ENCODE peak calls at places on chromosomes 1 and 21, in nine cellular contexts. One of them, this sample, is unnamed.

GRCh38 chr1:180358649-180359048 is 128.6 kb downstream of the LHX4 start:
- DNase-seq in iPS DF 6.9: no peak
- DNase-seq in pancreas: no peak
- DNase-seq in Karpas-422: peak; percentile 77
- DNase-seq in heart left ventricle: no peak
- DNase-seq in CD4-positive, CD25-positive, alpha-beta regulatory T cell: no peak
- DNase-seq in neuronal stem cell: no peak
- DNase-seq in upper lobe of right lung: no peak
- DNase-seq in right atrium auricular region: no peak
- DNase-seq in this sample: no peak

GRCh38 chr1:156816561-156817328 is at the start of gene SH2D2A:
- DNase-seq in iPS DF 6.9: no peak
- DNase-seq in pancreas: no peak
- DNase-seq in Karpas-422: no peak
- DNase-seq in heart left ventricle: peak; percentile 72
- DNase-seq in CD4-positive, CD25-positive, alpha-beta regulatory T cell: peak; percentile 96
- DNase-seq in neuronal stem cell: no peak
- DNase-seq in upper lobe of right lung: peak; percentile 73
- DNase-seq in right atrium auricular region: peak; percentile 76
- DNase-seq in this sample: peak; percentile 78

GRCh38 chr1:227424159-227424680 is 105.9 kb upstream of the CDC42BPA start:
- DNase-seq in iPS DF 6.9: no peak
- DNase-seq in pancreas: no peak
- DNase-seq in Karpas-422: no peak
- DNase-seq in heart left ventricle: no peak
- DNase-seq in CD4-positive, CD25-positive, alpha-beta regulatory T cell: no peak
- DNase-seq in neuronal stem cell: no peak
- DNase-seq in upper lobe of right lung: no peak
- DNase-seq in right atrium auricular region: no peak
- DNase-seq in this sample: no peak

GRCh38 chr1:232143315-232143886 is 486.5 kb downstream of the SIPA1L2 start:
- DNase-seq in iPS DF 6.9: no peak
- DNase-seq in pancreas: no peak
- DNase-seq in Karpas-422: no peak
- DNase-seq in heart left ventricle: no peak
- DNase-seq in CD4-positive, CD25-positive, alpha-beta regulatory T cell: no peak
- DNase-seq in neuronal stem cell: no peak
- DNase-seq in upper lobe of right lung: no peak
- DNase-seq in right atrium auricular region: no peak
- DNase-seq in this sample: no peak

GRCh38 chr1:40534589-40534988 is 3.2 kb downstream of the ZNF684 start:
- DNase-seq in iPS DF 6.9: no peak
- DNase-seq in pancreas: no peak
- DNase-seq in Karpas-422: no peak
- DNase-seq in heart left ventricle: no peak
- DNase-seq in CD4-positive, CD25-positive, alpha-beta regulatory T cell: no peak
- DNase-seq in neuronal stem cell: no peak
- DNase-seq in upper lobe of right lung: no peak
- DNase-seq in right atrium auricular region: no peak
- DNase-seq in this sample: no peak

GRCh38 chr1:70071597-70071996 is 133.8 kb downstream of the LRRC40 start:
- DNase-seq in iPS DF 6.9: no peak
- DNase-seq in pancreas: no peak
- DNase-seq in Karpas-422: no peak
- DNase-seq in heart left ventricle: no peak
- DNase-seq in CD4-positive, CD25-positive, alpha-beta regulatory T cell: no peak
- DNase-seq in neuronal stem cell: no peak
- DNase-seq in upper lobe of right lung: no peak
- DNase-seq in right atrium auricular region: no peak
- DNase-seq in this sample: no peak

GRCh38 chr1:245742891-245743290 is 588.1 kb downstream of the KIF26B start:
- DNase-seq in iPS DF 6.9: no peak
- DNase-seq in pancreas: no peak
- DNase-seq in Karpas-422: no peak
- DNase-seq in heart left ventricle: no peak
- DNase-seq in CD4-positive, CD25-positive, alpha-beta regulatory T cell: no peak
- DNase-seq in neuronal stem cell: no peak
- DNase-seq in upper lobe of right lung: no peak
- DNase-seq in right atrium auricular region: no peak
- DNase-seq in this sample: no peak

GRCh38 chr1:160187407-160187806 is 3.0 kb upstream of the CASQ1 start:
- DNase-seq in iPS DF 6.9: no peak
- DNase-seq in pancreas: no peak
- DNase-seq in Karpas-422: no peak
- DNase-seq in heart left ventricle: no peak
- DNase-seq in CD4-positive, CD25-positive, alpha-beta regulatory T cell: no peak
- DNase-seq in neuronal stem cell: no peak
- DNase-seq in upper lobe of right lung: no peak
- DNase-seq in right atrium auricular region: no peak
- DNase-seq in this sample: no peak

GRCh38 chr1:185467125-185467524 is 150.1 kb upstream of the IVNS1ABP start:
- DNase-seq in iPS DF 6.9: no peak
- DNase-seq in pancreas: no peak
- DNase-seq in Karpas-422: no peak
- DNase-seq in heart left ventricle: no peak
- DNase-seq in CD4-positive, CD25-positive, alpha-beta regulatory T cell: no peak
- DNase-seq in neuronal stem cell: no peak
- DNase-seq in upper lobe of right lung: peak; percentile 67
- DNase-seq in right atrium auricular region: no peak
- DNase-seq in this sample: no peak

GRCh38 chr1:95043141-95043980 is 29.4 kb downstream of the ALG14 start:
- DNase-seq in iPS DF 6.9: peak; percentile 66
- DNase-seq in pancreas: peak; percentile 70
- DNase-seq in Karpas-422: peak; percentile 92
- DNase-seq in heart left ventricle: peak; percentile 79
- DNase-seq in CD4-positive, CD25-positive, alpha-beta regulatory T cell: peak; percentile 79
- DNase-seq in neuronal stem cell: peak; percentile 82
- DNase-seq in upper lobe of right lung: peak; percentile 83
- DNase-seq in right atrium auricular region: peak; percentile 97
- DNase-seq in this sample: peak; percentile 93

GRCh38 chr1:209728466-209728865 is 23.8 kb downstream of the HSD11B1 start:
- DNase-seq in iPS DF 6.9: no peak
- DNase-seq in pancreas: no peak
- DNase-seq in Karpas-422: no peak
- DNase-seq in heart left ventricle: no peak
- DNase-seq in CD4-positive, CD25-positive, alpha-beta regulatory T cell: no peak
- DNase-seq in neuronal stem cell: no peak
- DNase-seq in upper lobe of right lung: no peak
- DNase-seq in right atrium auricular region: no peak
- DNase-seq in this sample: no peak

GRCh38 chr1:19682257-19682656 is 17.6 kb downstream of the HTR6 start:
- DNase-seq in iPS DF 6.9: no peak
- DNase-seq in pancreas: no peak
- DNase-seq in Karpas-422: no peak
- DNase-seq in heart left ventricle: peak; percentile 38
- DNase-seq in CD4-positive, CD25-positive, alpha-beta regulatory T cell: no peak
- DNase-seq in neuronal stem cell: no peak
- DNase-seq in upper lobe of right lung: no peak
- DNase-seq in right atrium auricular region: no peak
- DNase-seq in this sample: no peak

GRCh38 chr21:41684381-41685245 is 82.2 kb downstream of the RIPK4 start:
- DNase-seq in iPS DF 6.9: no peak
- DNase-seq in pancreas: peak; percentile 49
- DNase-seq in Karpas-422: no peak
- DNase-seq in heart left ventricle: no peak
- DNase-seq in CD4-positive, CD25-positive, alpha-beta regulatory T cell: no peak
- DNase-seq in neuronal stem cell: no peak
- DNase-seq in upper lobe of right lung: peak; percentile 66
- DNase-seq in right atrium auricular region: no peak
- DNase-seq in this sample: no peak

GRCh38 chr1:208040714-208041393 is 129.9 kb upstream of the CD34 start:
- DNase-seq in iPS DF 6.9: no peak
- DNase-seq in pancreas: no peak
- DNase-seq in Karpas-422: no peak
- DNase-seq in heart left ventricle: no peak
- DNase-seq in CD4-positive, CD25-positive, alpha-beta regulatory T cell: no peak
- DNase-seq in neuronal stem cell: peak; percentile 15
- DNase-seq in upper lobe of right lung: no peak
- DNase-seq in right atrium auricular region: no peak
- DNase-seq in this sample: no peak

GRCh38 chr21:18812308-18812707 is 408.7 kb upstream of the TMPRSS15 start:
- DNase-seq in iPS DF 6.9: no peak
- DNase-seq in pancreas: no peak
- DNase-seq in Karpas-422: no peak
- DNase-seq in heart left ventricle: no peak
- DNase-seq in CD4-positive, CD25-positive, alpha-beta regulatory T cell: no peak
- DNase-seq in neuronal stem cell: no peak
- DNase-seq in upper lobe of right lung: no peak
- DNase-seq in right atrium auricular region: no peak
- DNase-seq in this sample: no peak
- H3K27ac ChIP-seq in iPS DF 6.9: no peak overlapping the region
- H3K27ac ChIP-seq in pancreas: no peak overlapping the region
- H3K27ac ChIP-seq in Karpas-422: no peak overlapping the region
- H3K27ac ChIP-seq in heart left ventricle: no peak overlapping the region
- H3K27ac ChIP-seq in CD4-positive, CD25-positive, alpha-beta regulatory T cell: no peak overlapping the region
- H3K27ac ChIP-seq in neuronal stem cell: no peak overlapping the region
- H3K27ac ChIP-seq in upper lobe of right lung: no peak overlapping the region
- H3K27ac ChIP-seq in right atrium auricular region: no peak overlapping the region
- H3K27ac ChIP-seq in this sample: no peak overlapping the region

DNA sequence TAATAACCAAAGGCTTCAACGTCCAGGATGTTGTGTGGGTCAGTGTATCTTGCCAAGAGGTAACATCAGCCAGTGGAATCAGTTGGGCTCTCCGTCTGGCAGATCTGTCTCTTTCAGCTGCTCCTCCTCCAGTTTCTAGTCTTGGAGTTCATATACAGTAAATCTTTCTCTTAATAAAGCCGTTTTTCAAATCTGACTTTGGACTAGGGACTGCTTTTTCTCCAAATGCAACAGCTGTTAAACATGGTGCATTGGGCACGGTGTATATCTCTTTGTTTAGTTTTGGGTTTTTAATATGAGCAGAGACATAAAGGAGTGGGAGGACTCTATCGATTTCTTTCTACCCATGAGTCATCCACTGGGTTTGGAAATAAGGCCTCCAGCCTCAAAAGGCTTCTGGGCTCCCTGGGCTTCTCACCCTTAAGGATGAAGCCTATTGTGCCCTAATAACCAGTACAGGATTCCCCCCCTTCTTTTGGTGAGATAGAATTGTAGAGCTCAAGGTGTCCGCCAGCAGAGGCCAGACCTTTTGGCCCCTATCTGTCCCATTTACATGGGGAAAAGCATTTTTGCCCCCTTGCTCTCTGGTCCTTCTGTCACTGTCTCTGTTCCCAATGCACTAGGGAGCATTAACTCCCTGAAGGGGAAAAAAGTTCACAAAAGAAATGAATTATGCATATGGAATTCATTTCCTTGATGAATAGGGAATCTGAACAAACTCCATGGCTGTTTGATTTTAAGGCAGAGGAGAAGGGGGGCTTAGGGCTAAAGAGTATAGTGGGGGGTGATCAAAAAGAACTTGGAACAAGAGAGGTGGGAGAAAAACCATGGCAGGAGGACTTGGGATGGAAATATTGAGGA is 86.0 kb downstream of the PBX1 start:
- DNase-seq in iPS DF 6.9: no peak
- DNase-seq in pancreas: no peak
- DNase-seq in Karpas-422: no peak
- DNase-seq in heart left ventricle: no peak
- DNase-seq in CD4-positive, CD25-positive, alpha-beta regulatory T cell: no peak
- DNase-seq in neuronal stem cell: no peak
- DNase-seq in upper lobe of right lung: no peak
- DNase-seq in right atrium auricular region: no peak
- DNase-seq in this sample: no peak
- H3K27ac ChIP-seq in iPS DF 6.9: no peak overlapping the region
- H3K27ac ChIP-seq in pancreas: peak overlapping the region; percentile 64
- H3K27ac ChIP-seq in Karpas-422: no peak overlapping the region
- H3K27ac ChIP-seq in heart left ventricle: peak overlapping the region; percentile 1
- H3K27ac ChIP-seq in CD4-positive, CD25-positive, alpha-beta regulatory T cell: no peak overlapping the region
- H3K27ac ChIP-seq in neuronal stem cell: no peak overlapping the region
- H3K27ac ChIP-seq in upper lobe of right lung: no peak overlapping the region
- H3K27ac ChIP-seq in right atrium auricular region: peak overlapping the region; percentile 80
- H3K27ac ChIP-seq in this sample: peak overlapping the region; percentile 86

GRCh38 chr1:31065310-31066217 is at the start of gene PUM1:
- DNase-seq in iPS DF 6.9: peak; percentile 97
- DNase-seq in pancreas: peak; percentile 99
- DNase-seq in Karpas-422: peak; percentile 99
- DNase-seq in heart left ventricle: peak; percentile 99
- DNase-seq in CD4-positive, CD25-positive, alpha-beta regulatory T cell: peak; percentile 96
- DNase-seq in neuronal stem cell: peak; percentile 98
- DNase-seq in upper lobe of right lung: peak; percentile 99
- DNase-seq in right atrium auricular region: peak; percentile 98
- DNase-seq in this sample: peak; percentile 98

GRCh38 chr1:31064685-31065309 is 720 bp downstream of the PUM1 start:
- DNase-seq in iPS DF 6.9: no peak
- DNase-seq in pancreas: peak; percentile 6
- DNase-seq in Karpas-422: peak; percentile 70
- DNase-seq in heart left ventricle: no peak
- DNase-seq in CD4-positive, CD25-positive, alpha-beta regulatory T cell: no peak
- DNase-seq in neuronal stem cell: no peak
- DNase-seq in upper lobe of right lung: no peak
- DNase-seq in right atrium auricular region: peak; percentile 59
- DNase-seq in this sample: no peak

GRCh38 chr1:31064115-31064514 is 1.4 kb downstream of the PUM1 start:
- DNase-seq in iPS DF 6.9: no peak
- DNase-seq in pancreas: no peak
- DNase-seq in Karpas-422: no peak
- DNase-seq in heart left ventricle: no peak
- DNase-seq in CD4-positive, CD25-positive, alpha-beta regulatory T cell: no peak
- DNase-seq in neuronal stem cell: no peak
- DNase-seq in upper lobe of right lung: no peak
- DNase-seq in right atrium auricular region: no peak
- DNase-seq in this sample: no peak

GRCh38 chr1:31063636-31064035 is 1.9 kb downstream of the PUM1 start:
- DNase-seq in iPS DF 6.9: no peak
- DNase-seq in pancreas: no peak
- DNase-seq in Karpas-422: peak; percentile 46
- DNase-seq in heart left ventricle: no peak
- DNase-seq in CD4-positive, CD25-positive, alpha-beta regulatory T cell: peak; percentile 22
- DNase-seq in neuronal stem cell: no peak
- DNase-seq in upper lobe of right lung: no peak
- DNase-seq in right atrium auricular region: no peak
- DNase-seq in this sample: no peak

DNA sequence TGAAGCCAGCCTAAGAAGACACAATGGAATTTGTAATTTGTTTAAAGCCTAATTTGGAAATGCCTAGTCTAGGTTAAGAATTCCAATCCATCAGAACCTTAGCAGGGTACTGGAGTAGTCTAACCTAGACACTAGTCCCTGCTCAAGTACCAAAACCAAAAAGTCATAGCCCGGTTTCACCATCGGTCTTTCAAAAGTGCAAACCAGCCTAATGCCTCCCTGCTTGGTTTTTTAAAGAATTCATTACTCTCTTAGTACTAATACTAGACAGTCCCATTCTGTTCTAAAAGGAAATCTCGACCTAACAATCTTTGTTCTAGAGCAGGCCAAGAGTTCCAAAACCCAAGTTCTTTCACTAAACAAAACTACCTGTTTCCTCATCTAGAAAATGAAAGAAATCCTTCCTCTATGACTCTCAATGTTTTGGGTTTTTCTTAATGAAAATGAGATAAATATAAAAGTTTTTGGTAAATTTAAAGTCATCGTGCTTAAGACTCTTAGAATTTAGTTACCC is 2.6 kb downstream of the PUM1 start:
- DNase-seq in iPS DF 6.9: no peak
- DNase-seq in pancreas: no peak
- DNase-seq in Karpas-422: peak; percentile 37
- DNase-seq in heart left ventricle: no peak
- DNase-seq in CD4-positive, CD25-positive, alpha-beta regulatory T cell: no peak
- DNase-seq in neuronal stem cell: no peak
- DNase-seq in upper lobe of right lung: no peak
- DNase-seq in right atrium auricular region: no peak
- DNase-seq in this sample: no peak
- H3K27ac ChIP-seq in iPS DF 6.9: no peak overlapping the region
- H3K27ac ChIP-seq in pancreas: peak overlapping the region; percentile 97
- H3K27ac ChIP-seq in Karpas-422: no peak overlapping the region
- H3K27ac ChIP-seq in heart left ventricle: no peak overlapping the region
- H3K27ac ChIP-seq in CD4-positive, CD25-positive, alpha-beta regulatory T cell: peak overlapping the region; percentile 93
- H3K27ac ChIP-seq in neuronal stem cell: no peak overlapping the region
- H3K27ac ChIP-seq in upper lobe of right lung: peak overlapping the region; percentile 98
- H3K27ac ChIP-seq in right atrium auricular region: no peak overlapping the region
- H3K27ac ChIP-seq in this sample: peak overlapping the region; percentile 92

GRCh38 chr21:17513214-17514123 is 626 bp downstream of the CXADR start:
- DNase-seq in iPS DF 6.9: no peak
- DNase-seq in pancreas: peak; percentile 34
- DNase-seq in Karpas-422: no peak
- DNase-seq in heart left ventricle: no peak
- DNase-seq in CD4-positive, CD25-positive, alpha-beta regulatory T cell: peak; percentile 20
- DNase-seq in neuronal stem cell: peak; percentile 35
- DNase-seq in upper lobe of right lung: peak; percentile 77
- DNase-seq in right atrium auricular region: no peak
- DNase-seq in this sample: no peak
- H3K27ac ChIP-seq in iPS DF 6.9: no peak overlapping the region
- H3K27ac ChIP-seq in pancreas: peak overlapping the region; percentile 98
- H3K27ac ChIP-seq in Karpas-422: no peak overlapping the region
- H3K27ac ChIP-seq in heart left ventricle: peak overlapping the region; percentile 89
- H3K27ac ChIP-seq in CD4-positive, CD25-positive, alpha-beta regulatory T cell: no peak overlapping the region
- H3K27ac ChIP-seq in neuronal stem cell: peak overlapping the region; percentile 83
- H3K27ac ChIP-seq in upper lobe of right lung: peak overlapping the region; percentile 82
- H3K27ac ChIP-seq in right atrium auricular region: peak overlapping the region; percentile 92
- H3K27ac ChIP-seq in this sample: no peak overlapping the region

This sample was measured in sigmoid colon.